ENCODE peak calls at places on chromosomes 7 and 10, in four cellular contexts. J is HepG2, T is A549, N is K562. Q is an unnamed sample.

GRCh38 chr10:71293446-71294090 is 25.5 kb upstream of the SLC29A3 start:
- DNase-seq in J (no peak), T (no peak), N (no peak), Q (no peak)

GRCh38 chr7:58087536-58088190 is 637.7 kb downstream of the ZNF716 start:
- DNase-seq in J (no peak), N (no peak), T (no peak), Q (no peak)

GRCh38 chr10:122981066-122981464 is 864 bp downstream of the PSTK start:
- DNase-seq in J (peak; percentile 62), N (peak; percentile 41), T (peak; percentile 67), Q (peak; percentile 2)

GRCh38 chr10:93548376-93549071 is 17.9 kb upstream of the FFAR4 start:
- DNase-seq in N (no peak), J (no peak), T (peak; percentile 90), Q (no peak)

GRCh38 chr7:135976312-135977019 is 693 bp downstream of the MTPN start:
- DNase-seq in J (peak; percentile 5), N (peak; percentile 66), T (peak; percentile 9), Q (peak; percentile 29)

GRCh38 chr7:133484135-133484534 is 231.3 kb downstream of the EXOC4 start:
- DNase-seq in J (no peak), T (no peak), N (no peak), Q (no peak)

GRCh38 chr7:5322621-5323410 is 40.1 kb downstream of the SLC29A4 start:
- DNase-seq in J (no peak), T (no peak), N (no peak), Q (no peak)

GRCh38 chr7:64878684-64879083 is 24.4 kb upstream of the ZNF273 start:
- DNase-seq in J (no peak), T (no peak), N (no peak), Q (no peak)

GRCh38 chr7:2313450-2314208 is 612 bp downstream of the SNX8 start:
- DNase-seq in J (no peak), N (no peak), T (no peak), Q (no peak)

GRCh38 chr7:289756-290553 is at the start of gene FOXL3:
- DNase-seq in N (no peak), J (no peak), T (no peak), Q (no peak)

DNA sequence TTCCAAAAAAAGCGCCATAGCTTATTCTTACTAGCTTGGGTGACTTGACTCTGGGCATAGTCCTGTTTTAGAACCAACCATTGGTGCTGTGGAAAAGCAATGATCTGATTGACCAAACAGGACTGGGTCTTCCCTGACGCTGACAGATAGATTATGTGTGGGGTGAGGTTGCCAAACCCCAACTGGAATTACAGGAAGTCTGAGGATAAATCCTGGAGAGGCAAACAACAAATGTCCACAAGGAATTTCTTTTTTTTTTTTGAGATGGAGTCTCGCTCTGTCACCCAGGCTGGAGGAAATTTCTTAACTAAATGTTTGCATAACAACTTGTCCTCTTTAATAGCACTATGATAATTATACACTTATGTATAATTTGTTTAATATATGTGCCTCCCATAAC is 19.2 kb downstream of the GCC1 start:
- DNase-seq in J (no peak), N (no peak), T (no peak), Q (no peak)
- TF ChIP-seq PHF8 in J (no peak), N (no peak), T (no peak), Q (no peak)

GRCh38 chr7:81447351-81447952 is 322.4 kb downstream of the HGF start:
- DNase-seq in T (peak; percentile 83), J (peak; percentile 27), N (peak; percentile 34), Q (no peak)
- TF ChIP-seq PHF8 in T (no peak), J (no peak), N (no peak), Q (no peak)

GRCh38 chr7:37354661-37355131 is 94.0 kb downstream of the ELMO1 start:
- DNase-seq in T (no peak), J (no peak), N (peak; percentile 81), Q (no peak)
- TF ChIP-seq PHF8 in T (no peak), J (no peak), N (no peak), Q (no peak)

GRCh38 chr7:17706734-17707133 is 233.6 kb downstream of the SNX13 start:
- DNase-seq in J (peak; percentile 46), N (peak; percentile 70), T (peak; percentile 80), Q (no peak)
- TF ChIP-seq PHF8 in J (no peak), N (no peak), T (no peak), Q (no peak)